ENCODE peak calls at places on chromosome 3, in seven cellular contexts. K is iPS DF 6.9, O is epithelial cell of proximal tubule, E is A549, D is GM23338, A is BE2C, C is dorsolateral prefrontal cortex. H is an unnamed sample.

GRCh38 chr3:186261638-186262037 is 100.4 kb downstream of the DGKG start:
- DNase-seq in O (no peak), E (no peak), A (no peak), D (peak; percentile 89), C (no peak), K (no peak), H (no peak)

GRCh38 chr3:172512363-172512762 is 10.9 kb downstream of the TNFSF10 start:
- DNase-seq in O (no peak), D (no peak), K (no peak), A (no peak), C (no peak), E (no peak), H (no peak)

GRCh38 chr3:146581080-146581601 is 24.0 kb downstream of the PLSCR5 start:
- DNase-seq in O (no peak), E (no peak), C (no peak), K (no peak), A (no peak), D (no peak), H (no peak)

GRCh38 chr3:58672451-58672850 is 5.9 kb upstream of the FAM3D start:
- DNase-seq in E (no peak), O (no peak), K (no peak), A (no peak), C (no peak), D (no peak), H (no peak)

GRCh38 chr3:37712918-37713819 is 148.5 kb upstream of the CTDSPL start:
- DNase-seq in C (no peak), O (peak; percentile 9), K (no peak), E (no peak), A (no peak), D (no peak), H (no peak)

GRCh38 chr3:185549111-185549510 is 3.3 kb downstream of the LIPH start:
- DNase-seq in O (peak; percentile 83), D (no peak), C (no peak), K (no peak), E (peak; percentile 83), A (no peak), H (peak; percentile 92)

GRCh38 chr3:133535971-133536634 is 37.4 kb upstream of the CDV3 start:
- DNase-seq in C (no peak), D (no peak), E (peak; percentile 69), O (peak; percentile 94), A (no peak), K (no peak), H (peak; percentile 88)

GRCh38 chr3:154979327-154979726 is 100.8 kb upstream of the MME start:
- DNase-seq in O (no peak), E (no peak), A (no peak), K (no peak), C (no peak), D (no peak), H (no peak)

GRCh38 chr3:73576995-73577394 is 47.7 kb downstream of the PDZRN3 start:
- DNase-seq in K (no peak), A (no peak), E (no peak), O (no peak), D (no peak), C (no peak), H (no peak)

GRCh38 chr3:101252897-101253296 is 67.5 kb downstream of the IMPG2 start:
- DNase-seq in O (no peak), E (no peak), D (peak; percentile 59), C (no peak), K (no peak), A (no peak), H (no peak)

GRCh38 chr3:81998139-81998755 is 236.8 kb upstream of the GBE1 start:
- DNase-seq in E (no peak), C (no peak), A (peak; percentile 27), O (no peak), D (no peak), K (no peak), H (peak; percentile 15)

GRCh38 chr3:196194542-196194915 is 16.7 kb downstream of the ZDHHC19 start:
- DNase-seq in E (no peak), O (no peak), D (no peak), C (no peak), K (no peak), A (no peak), H (no peak)

GRCh38 chr3:196192036-196193001 is 18.9 kb downstream of the ZDHHC19 start:
- DNase-seq in D (peak; percentile 68), E (no peak), O (no peak), K (no peak), C (no peak), A (no peak), H (no peak)

GRCh38 chr3:196195664-196196255 is 15.4 kb downstream of the ZDHHC19 start:
- DNase-seq in E (no peak), C (no peak), O (no peak), D (no peak), K (no peak), A (no peak), H (no peak)

GRCh38 chr3:196193037-196193737 is 18.0 kb downstream of the ZDHHC19 start:
- DNase-seq in E (no peak), D (no peak), A (peak; percentile 26), K (no peak), O (no peak), C (no peak), H (no peak)

DNA sequence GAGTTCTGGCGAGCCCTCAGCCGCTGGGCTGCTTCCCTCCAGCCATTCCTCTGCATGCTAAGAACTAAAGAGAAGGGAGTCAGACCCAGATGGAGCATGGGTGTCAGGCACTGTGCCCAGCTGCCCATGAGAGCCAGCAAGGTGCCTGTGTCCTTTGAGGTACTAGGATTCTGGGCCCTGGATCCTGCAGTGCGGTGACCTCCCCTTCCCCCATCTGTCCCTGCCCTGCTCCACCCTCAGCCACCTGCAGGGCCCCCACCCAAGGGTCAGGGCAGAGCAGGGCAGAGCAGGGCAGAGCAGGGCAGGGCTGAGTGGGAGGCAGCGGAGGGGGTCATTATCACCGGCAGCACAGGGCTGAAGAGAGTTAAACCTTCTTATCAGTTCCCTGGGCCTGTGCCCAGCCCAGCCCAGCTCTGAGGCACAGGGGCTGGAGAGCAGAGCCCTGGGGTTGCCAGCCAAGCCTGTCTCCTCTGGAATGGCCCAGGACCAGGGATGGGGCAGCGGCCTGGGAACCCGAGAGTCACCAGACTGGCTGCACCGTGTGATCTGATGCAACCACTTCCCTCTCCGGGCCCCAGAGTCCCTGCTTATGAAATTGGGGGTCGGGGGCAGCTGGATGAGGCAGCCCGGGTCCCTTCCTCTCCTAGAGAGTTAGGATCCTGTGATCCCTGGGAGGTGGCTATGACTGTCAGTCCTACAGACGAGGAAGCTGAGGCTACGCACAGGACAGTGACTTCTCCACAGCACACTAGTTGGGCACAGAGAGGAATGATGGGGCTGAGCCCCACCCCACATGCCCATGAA is 17.3 kb downstream of the ZDHHC19 start:
- DNase-seq in C (no peak), K (no peak), O (no peak), A (peak; percentile 69), E (no peak), D (no peak), H (no peak)
- H3K4me3 ChIP-seq in C (no peak overlapping the region), K (no peak overlapping the region), O (no peak overlapping the region), A (no peak overlapping the region), E (no peak overlapping the region), D (no peak overlapping the region), H (no peak overlapping the region)

GRCh38 chr3:127135241-127136023 is 57.5 kb upstream of the PRR23E start:
- DNase-seq in D (peak; percentile 58), O (no peak), C (peak; percentile 54), A (peak; percentile 95), K (no peak), E (no peak), H (no peak)
- H3K4me3 ChIP-seq in D (peak overlapping the region; percentile 53), O (no peak overlapping the region), C (peak overlapping the region; percentile 56), A (peak overlapping the region; percentile 39), K (peak overlapping the region; percentile 16), E (peak overlapping the region; percentile 21), H (no peak overlapping the region)

GRCh38 chr3:14429237-14429636 is 26.8 kb downstream of the SLC6A6 start:
- DNase-seq in E (no peak), K (no peak), D (no peak), O (no peak), A (no peak), C (no peak), H (no peak)

GRCh38 chr3:14431556-14431927 is 29.1 kb downstream of the SLC6A6 start:
- DNase-seq in K (no peak), C (no peak), E (no peak), O (no peak), A (no peak), D (peak; percentile 52), H (no peak)

GRCh38 chr3:14429689-14430452 is 27.5 kb downstream of the SLC6A6 start:
- DNase-seq in D (no peak), K (no peak), A (no peak), E (no peak), C (no peak), O (no peak), H (no peak)

GRCh38 chr3:14431928-14432834 is 29.8 kb downstream of the SLC6A6 start:
- DNase-seq in K (no peak), C (peak; percentile 79), E (peak; percentile 69), O (no peak), D (no peak), A (peak; percentile 89), H (no peak)

GRCh38 chr3:14430706-14431470 is 28.5 kb downstream of the SLC6A6 start:
- DNase-seq in D (no peak), O (no peak), C (no peak), K (no peak), A (no peak), E (no peak), H (no peak)
- H3K4me3 ChIP-seq in D (no peak overlapping the region), O (no peak overlapping the region), C (no peak overlapping the region), K (no peak overlapping the region), A (no peak overlapping the region), E (no peak overlapping the region), H (no peak overlapping the region)

DNA sequence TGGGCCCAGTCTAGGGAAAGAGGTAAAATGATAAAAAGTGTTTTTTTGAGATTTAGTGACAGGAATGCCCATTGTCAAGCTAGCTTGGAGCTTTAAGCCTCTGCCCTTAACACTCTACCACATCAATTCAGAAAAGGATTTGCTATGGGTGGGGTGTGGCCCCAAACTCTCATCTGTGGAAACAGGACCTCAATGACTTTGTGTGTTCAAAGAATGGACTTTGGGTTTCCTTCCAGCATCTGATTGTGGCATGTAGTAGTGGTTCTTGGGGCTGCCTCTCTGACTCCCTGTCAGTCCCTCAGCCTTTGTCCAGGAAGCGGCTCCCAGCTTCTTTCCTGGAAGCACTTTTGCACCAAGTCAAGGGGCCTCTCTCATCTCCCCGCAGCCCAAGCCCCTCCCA is 56.1 kb downstream of the CCNL1 start:
- DNase-seq in K (no peak), C (no peak), A (no peak), E (no peak), D (no peak), O (no peak), H (no peak)
- H3K4me3 ChIP-seq in K (no peak overlapping the region), C (no peak overlapping the region), A (no peak overlapping the region), E (no peak overlapping the region), D (no peak overlapping the region), O (no peak overlapping the region), H (no peak overlapping the region)

GRCh38 chr3:115974940-115975339 is 351.6 kb downstream of the GAP43 start:
- DNase-seq in O (no peak), C (no peak), A (no peak), K (no peak), E (no peak), D (no peak), H (no peak)
- H3K4me3 ChIP-seq in O (no peak overlapping the region), C (no peak overlapping the region), A (no peak overlapping the region), K (no peak overlapping the region), E (no peak overlapping the region), D (no peak overlapping the region), H (no peak overlapping the region)

DNA sequence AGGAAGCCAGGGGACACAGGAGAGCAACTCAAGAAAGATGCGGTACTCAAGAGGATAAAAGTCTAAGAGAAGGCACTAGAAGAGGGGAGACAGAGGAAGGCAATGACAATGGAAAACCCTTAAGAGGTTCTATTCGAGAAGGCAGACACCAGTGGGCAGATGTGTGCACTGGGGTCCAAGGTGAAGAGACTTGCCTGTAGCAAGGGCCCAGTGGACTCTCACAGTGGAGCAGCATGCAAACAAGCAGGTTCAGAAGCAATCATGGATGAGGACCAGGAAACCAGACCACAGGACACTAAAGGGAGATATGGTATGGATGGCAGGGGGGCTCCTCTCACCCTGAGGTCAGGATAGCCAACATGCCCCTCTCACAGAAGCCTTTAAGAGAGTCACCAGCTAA is 2.7 kb downstream of the ADCY5 start:
- DNase-seq in K (no peak), A (no peak), D (no peak), E (no peak), C (no peak), O (no peak), H (no peak)
- H3K4me3 ChIP-seq in K (no peak overlapping the region), A (no peak overlapping the region), D (no peak overlapping the region), E (no peak overlapping the region), C (peak overlapping the region; percentile 60), O (no peak overlapping the region), H (no peak overlapping the region)

H was measured in skeletal muscle cell.